ENCODE peak calls at places on chromosomes 16 and 17, in nine cellular contexts. I is brain microvascular endothelial cell; H is HFF-Myc; M is GM20000; R is cardiac muscle cell; O is GM12865; A is CD8-positive, alpha-beta T cell; F is Caco-2; X is H9. P is an unnamed sample.

GRCh38 chr16:7581175-7581574 is 248.5 kb downstream of the RBFOX1 start:
- DNase-seq in I (no peak), H (no peak), M (no peak), R (no peak), O (no peak), A (no peak), F (no peak), X (no peak), P (no peak)

GRCh38 chr16:82156761-82157654 is 13.0 kb downstream of the MPHOSPH6 start:
- DNase-seq in I (no peak), H (no peak), M (no peak), R (no peak), O (no peak), A (no peak), F (no peak), X (no peak), P (no peak)

GRCh38 chr16:4538386-4539235 is at the start of gene CDIP1:
- DNase-seq in I (peak; percentile 93), H (peak; percentile 82), M (peak; percentile 97), R (peak; percentile 95), O (peak; percentile 96), A (peak; percentile 93), F (peak; percentile 97), X (peak; percentile 97), P (peak; percentile 96)

GRCh38 chr17:81601525-81602120 is 35.3 kb downstream of the NPLOC4 start:
- DNase-seq in I (peak; percentile 81), H (peak; percentile 49), M (peak; percentile 80), R (peak; percentile 71), O (peak; percentile 79), A (peak; percentile 35), F (peak; percentile 59), X (peak; percentile 57), P (peak; percentile 77)

GRCh38 chr17:33154869-33155455 is 138.1 kb downstream of the ASIC2 start:
- DNase-seq in I (no peak), H (no peak), M (no peak), R (no peak), O (no peak), A (no peak), F (no peak), X (peak; percentile 69), P (no peak)

GRCh38 chr17:65774787-65775186 is 213.3 kb upstream of the AXIN2 start:
- DNase-seq in I (no peak), H (no peak), M (no peak), R (peak; percentile 17), O (no peak), A (no peak), F (no peak), X (no peak), P (no peak)

GRCh38 chr17:68344701-68345136 is 53.4 kb downstream of the ARSG start:
- DNase-seq in I (no peak), H (no peak), M (no peak), R (no peak), O (no peak), A (peak; percentile 61), F (no peak), X (no peak), P (no peak)

GRCh38 chr17:57329380-57330214 is 73.3 kb downstream of the MSI2 start:
- DNase-seq in I (no peak), H (no peak), M (no peak), R (peak; percentile 20), O (no peak), A (no peak), F (no peak), X (no peak), P (no peak)

GRCh38 chr16:56617212-56618085 is 8.1 kb upstream of the MT1E start:
- DNase-seq in I (peak; percentile 52), H (no peak), M (no peak), R (peak; percentile 23), O (no peak), A (peak; percentile 54), F (no peak), X (peak; percentile 76), P (no peak)

GRCh38 chr16:90078594-90078895 is 1.4 kb upstream of the PRDM7 start:
- DNase-seq in I (no peak), H (no peak), M (no peak), R (no peak), O (no peak), A (no peak), F (no peak), X (no peak), P (no peak)

DNA sequence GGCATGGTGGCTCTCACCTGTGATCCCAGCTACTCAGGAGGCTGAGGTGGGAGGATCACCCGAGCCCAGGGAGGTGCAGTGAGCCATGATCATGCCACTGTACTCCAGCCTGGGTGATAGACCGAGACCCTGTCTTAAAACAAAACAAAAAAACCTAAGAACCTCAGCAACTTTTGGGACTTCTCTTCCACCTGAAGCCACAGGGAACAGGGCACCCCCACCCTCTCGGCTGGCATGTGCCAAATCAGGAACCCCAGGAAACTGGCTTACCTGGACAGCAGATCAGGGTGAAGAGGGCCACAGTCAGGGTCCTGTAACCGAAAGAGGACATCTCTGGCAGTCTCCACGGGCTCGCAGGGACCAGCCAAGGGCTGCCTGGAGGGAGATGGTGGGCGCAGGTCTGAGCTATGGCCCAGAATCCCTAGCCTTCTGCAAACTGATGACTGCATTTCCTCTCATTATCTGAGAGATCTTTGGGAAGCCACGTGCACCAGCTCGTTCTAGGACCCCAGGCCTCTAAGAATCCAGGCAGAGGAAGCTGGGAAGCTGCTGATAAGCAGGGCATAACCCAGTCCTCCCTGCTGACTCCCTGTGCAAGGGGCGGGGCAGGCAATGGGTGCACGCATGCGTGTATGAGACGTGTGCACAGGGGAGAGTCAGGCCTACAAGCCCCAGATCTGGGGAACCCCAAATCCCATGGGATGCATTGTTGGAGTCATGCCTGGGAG is 8.4 kb downstream of the PRR29 start:
- DNase-seq in I (no peak), H (no peak), M (peak; percentile 9), R (no peak), O (no peak), A (no peak), F (peak; percentile 33), X (peak; percentile 24), P (peak; percentile 10)
- TF ChIP-seq CTCF in I (no peak), H (no peak), M (no peak), R (no peak), O (no peak), A (no peak), F (no peak), X (no peak), P (no peak)

GRCh38 chr16:78478267-78478821 is 378.9 kb downstream of the WWOX start:
- DNase-seq in I (no peak), H (no peak), M (no peak), R (no peak), O (no peak), A (no peak), F (no peak), X (peak; percentile 69), P (no peak)
- TF ChIP-seq CTCF in I (peak; percentile 44), H (no peak), M (no peak), R (no peak), O (no peak), A (no peak), F (no peak), X (peak; percentile 47), P (peak; percentile 8)

DNA sequence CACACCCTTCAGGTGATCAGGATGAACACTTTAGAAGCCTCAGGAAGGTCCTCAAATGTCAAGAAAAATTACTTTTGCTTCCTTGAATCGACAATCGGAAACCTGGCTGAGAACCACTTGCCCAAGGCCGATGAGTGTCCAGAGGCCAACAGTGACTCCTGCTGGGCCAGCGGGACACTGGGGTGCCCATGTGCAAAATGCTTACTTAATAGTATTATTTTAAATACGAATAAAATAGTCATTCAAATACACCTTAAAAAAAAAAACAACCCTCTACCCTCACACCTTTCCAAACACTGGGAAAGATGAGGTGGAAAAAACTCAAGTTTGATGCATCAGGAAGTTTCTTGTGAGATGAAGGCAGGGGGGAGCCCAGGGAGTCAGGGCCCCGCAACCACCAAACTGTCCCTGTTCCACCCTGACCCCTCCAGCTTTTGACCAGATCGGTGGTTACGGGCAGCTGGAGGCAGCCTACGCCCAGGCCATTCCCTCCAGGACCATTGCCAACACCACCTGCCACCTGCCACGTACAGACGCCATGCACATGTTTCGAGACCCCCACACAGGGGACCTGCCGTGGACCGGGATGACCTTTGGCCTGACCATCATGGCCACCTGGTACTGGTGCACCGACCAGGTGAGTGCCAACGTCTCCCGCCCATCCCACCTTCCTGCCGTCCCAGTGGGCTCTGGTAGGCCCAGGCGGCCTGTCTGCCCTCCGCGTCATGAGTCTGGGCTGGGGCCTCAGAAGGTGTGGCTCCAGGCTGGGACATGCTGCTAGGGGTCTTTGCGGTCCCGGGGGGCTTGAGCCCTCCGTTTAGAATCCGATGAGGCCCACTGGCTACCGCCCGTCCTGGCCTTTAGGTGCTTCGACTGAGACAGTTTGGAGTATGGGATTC is 18.9 kb downstream of the SLC5A10 start:
- DNase-seq in I (no peak), H (no peak), M (no peak), R (no peak), O (no peak), A (no peak), F (no peak), X (no peak), P (no peak)
- TF ChIP-seq CTCF in I (peak; percentile 43), H (peak; percentile 19), M (no peak), R (peak; percentile 12), O (peak; percentile 3), A (no peak), F (no peak), X (peak; percentile 23), P (no peak)

GRCh38 chr17:39629494-39629880 is 2.7 kb downstream of the PPP1R1B start:
- DNase-seq in I (no peak), H (no peak), M (no peak), R (no peak), O (no peak), A (no peak), F (no peak), X (no peak), P (no peak)

GRCh38 chr17:39629894-39630293 is 3.1 kb downstream of the PPP1R1B start:
- DNase-seq in I (no peak), H (no peak), M (no peak), R (no peak), O (no peak), A (peak; percentile 5), F (no peak), X (no peak), P (no peak)

GRCh38 chr17:39627717-39628516 is 1.2 kb downstream of the PPP1R1B start:
- DNase-seq in I (no peak), H (no peak), M (no peak), R (no peak), O (no peak), A (no peak), F (no peak), X (no peak), P (no peak)

GRCh38 chr17:39627170-39627716 is 491 bp downstream of the PPP1R1B start:
- DNase-seq in I (no peak), H (no peak), M (no peak), R (no peak), O (no peak), A (no peak), F (no peak), X (peak; percentile 32), P (no peak)

DNA sequence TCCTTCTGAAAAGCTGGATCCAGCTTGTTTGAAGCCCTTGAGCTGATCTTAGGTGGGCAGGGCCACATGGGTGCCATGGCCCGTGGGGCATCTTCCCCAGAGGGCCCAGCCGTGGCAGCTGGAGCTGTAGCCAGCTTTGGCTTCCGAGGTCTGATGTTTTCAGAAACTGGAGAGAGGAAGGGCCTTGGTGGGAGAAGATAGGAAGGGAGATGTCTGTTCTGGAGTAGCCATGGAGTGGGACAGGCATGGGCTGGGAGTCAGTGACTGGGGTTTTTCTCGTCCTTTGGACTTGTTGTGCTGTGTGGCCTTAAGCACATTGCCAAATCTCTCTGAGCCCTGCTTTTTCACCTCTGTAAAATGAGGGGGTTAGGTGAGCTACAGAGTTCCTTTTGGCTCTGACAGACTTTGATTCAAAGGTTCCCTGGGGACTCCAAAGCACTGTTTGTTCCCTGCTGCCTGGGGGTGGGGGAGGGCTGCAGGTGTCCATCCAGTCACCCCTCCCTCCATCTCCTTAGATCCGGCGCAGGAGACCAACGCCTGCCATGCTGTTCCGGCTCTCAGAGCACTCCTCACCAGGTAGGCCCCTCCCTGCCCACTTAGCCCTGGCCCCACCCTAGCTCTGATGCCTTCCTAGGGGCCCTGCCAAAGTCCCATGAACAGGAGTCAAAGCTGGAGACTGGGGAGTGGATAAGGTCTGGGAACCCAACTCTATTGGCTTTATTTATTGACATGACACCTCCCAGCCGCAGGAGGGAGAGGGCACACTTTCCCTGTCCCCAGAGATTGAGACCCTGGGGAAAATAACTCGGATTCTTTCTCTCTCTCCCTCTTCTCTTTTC is 2.1 kb downstream of the PPP1R1B start:
- DNase-seq in I (no peak), H (no peak), M (no peak), R (no peak), O (no peak), A (no peak), F (no peak), X (no peak), P (no peak)
- TF ChIP-seq CTCF in I (no peak), H (no peak), M (no peak), R (no peak), O (no peak), A (no peak), F (no peak), X (no peak), P (no peak)

P was measured in GM10248.